ENCODE peak calls at places on chromosomes 6 and 20, in ten cellular contexts. One of them, this sample, is unnamed.

GRCh38 chr6:169393753-169394152 is 140.1 kb upstream of the THBS2 start:
- DNase-seq in foreskin fibroblast: no peak
- DNase-seq in neural progenitor cell: no peak
- DNase-seq in mucosa of descending colon: no peak
- DNase-seq in fibroblast of villous mesenchyme: no peak
- DNase-seq in psoas muscle: no peak
- DNase-seq in dorsolateral prefrontal cortex: no peak
- DNase-seq in ascending aorta: no peak
- DNase-seq in epithelial cell of esophagus: no peak
- DNase-seq in HCT116: no peak
- DNase-seq in this sample: no peak

GRCh38 chr6:138442663-138443062 is 38.6 kb downstream of the HEBP2 start:
- DNase-seq in foreskin fibroblast: no peak
- DNase-seq in neural progenitor cell: no peak
- DNase-seq in mucosa of descending colon: no peak
- DNase-seq in fibroblast of villous mesenchyme: no peak
- DNase-seq in psoas muscle: no peak
- DNase-seq in dorsolateral prefrontal cortex: no peak
- DNase-seq in ascending aorta: no peak
- DNase-seq in epithelial cell of esophagus: peak
- DNase-seq in HCT116: no peak
- DNase-seq in this sample: no peak

GRCh38 chr6:110270166-110270565 is 88.0 kb downstream of the METTL24 start:
- DNase-seq in foreskin fibroblast: no peak
- DNase-seq in neural progenitor cell: peak
- DNase-seq in mucosa of descending colon: no peak
- DNase-seq in fibroblast of villous mesenchyme: no peak
- DNase-seq in psoas muscle: no peak
- DNase-seq in dorsolateral prefrontal cortex: no peak
- DNase-seq in ascending aorta: no peak
- DNase-seq in epithelial cell of esophagus: no peak
- DNase-seq in HCT116: no peak
- DNase-seq in this sample: no peak

GRCh38 chr6:129644567-129645015 is 65.4 kb downstream of the ARHGAP18 start:
- DNase-seq in foreskin fibroblast: peak
- DNase-seq in neural progenitor cell: no peak
- DNase-seq in mucosa of descending colon: no peak
- DNase-seq in fibroblast of villous mesenchyme: peak
- DNase-seq in psoas muscle: no peak
- DNase-seq in dorsolateral prefrontal cortex: no peak
- DNase-seq in ascending aorta: no peak
- DNase-seq in epithelial cell of esophagus: no peak
- DNase-seq in HCT116: peak
- DNase-seq in this sample: peak

GRCh38 chr6:154715449-154715848 is 17.8 kb upstream of the SCAF8 start:
- DNase-seq in foreskin fibroblast: no peak
- DNase-seq in neural progenitor cell: no peak
- DNase-seq in mucosa of descending colon: no peak
- DNase-seq in fibroblast of villous mesenchyme: no peak
- DNase-seq in psoas muscle: no peak
- DNase-seq in dorsolateral prefrontal cortex: no peak
- DNase-seq in ascending aorta: no peak
- DNase-seq in epithelial cell of esophagus: no peak
- DNase-seq in HCT116: no peak
- DNase-seq in this sample: no peak

GRCh38 chr6:77650098-77650663 is 2.7 kb upstream of the MEI4 start:
- DNase-seq in foreskin fibroblast: no peak
- DNase-seq in neural progenitor cell: peak
- DNase-seq in mucosa of descending colon: no peak
- DNase-seq in fibroblast of villous mesenchyme: no peak
- DNase-seq in psoas muscle: peak
- DNase-seq in dorsolateral prefrontal cortex: no peak
- DNase-seq in ascending aorta: no peak
- DNase-seq in epithelial cell of esophagus: no peak
- DNase-seq in HCT116: no peak
- DNase-seq in this sample: peak

GRCh38 chr6:56246941-56247653 is at the start of gene COL21A1:
- DNase-seq in foreskin fibroblast: peak
- DNase-seq in neural progenitor cell: peak
- DNase-seq in mucosa of descending colon: peak
- DNase-seq in fibroblast of villous mesenchyme: peak
- DNase-seq in psoas muscle: peak
- DNase-seq in dorsolateral prefrontal cortex: no peak
- DNase-seq in ascending aorta: peak
- DNase-seq in epithelial cell of esophagus: peak
- DNase-seq in HCT116: no peak
- DNase-seq in this sample: peak

GRCh38 chr20:8353512-8353911 is 221.4 kb downstream of the PLCB1 start:
- DNase-seq in foreskin fibroblast: no peak
- DNase-seq in neural progenitor cell: no peak
- DNase-seq in mucosa of descending colon: no peak
- DNase-seq in fibroblast of villous mesenchyme: no peak
- DNase-seq in psoas muscle: no peak
- DNase-seq in dorsolateral prefrontal cortex: no peak
- DNase-seq in ascending aorta: no peak
- DNase-seq in epithelial cell of esophagus: no peak
- DNase-seq in HCT116: no peak
- DNase-seq in this sample: no peak

GRCh38 chr20:40511478-40511877 is 177.6 kb downstream of the MAFB start:
- DNase-seq in foreskin fibroblast: peak
- DNase-seq in neural progenitor cell: no peak
- DNase-seq in mucosa of descending colon: no peak
- DNase-seq in fibroblast of villous mesenchyme: no peak
- DNase-seq in psoas muscle: peak
- DNase-seq in dorsolateral prefrontal cortex: no peak
- DNase-seq in ascending aorta: no peak
- DNase-seq in epithelial cell of esophagus: peak
- DNase-seq in HCT116: no peak
- DNase-seq in this sample: peak

GRCh38 chr20:35093245-35093884 is 758 bp upstream of the TRPC4AP start:
- DNase-seq in foreskin fibroblast: peak
- DNase-seq in neural progenitor cell: no peak
- DNase-seq in mucosa of descending colon: no peak
- DNase-seq in fibroblast of villous mesenchyme: peak
- DNase-seq in psoas muscle: no peak
- DNase-seq in dorsolateral prefrontal cortex: no peak
- DNase-seq in ascending aorta: no peak
- DNase-seq in epithelial cell of esophagus: peak
- DNase-seq in HCT116: no peak
- DNase-seq in this sample: peak

GRCh38 chr6:148915889-148916288 is 169.1 kb downstream of the UST start:
- DNase-seq in foreskin fibroblast: no peak
- DNase-seq in neural progenitor cell: peak
- DNase-seq in mucosa of descending colon: no peak
- DNase-seq in fibroblast of villous mesenchyme: no peak
- DNase-seq in psoas muscle: no peak
- DNase-seq in dorsolateral prefrontal cortex: no peak
- DNase-seq in ascending aorta: no peak
- DNase-seq in epithelial cell of esophagus: no peak
- DNase-seq in HCT116: no peak
- DNase-seq in this sample: no peak

GRCh38 chr20:5118220-5119142 is 1.3 kb downstream of the PCNA start:
- DNase-seq in foreskin fibroblast: no peak
- DNase-seq in neural progenitor cell: peak
- DNase-seq in mucosa of descending colon: no peak
- DNase-seq in fibroblast of villous mesenchyme: no peak
- DNase-seq in psoas muscle: no peak
- DNase-seq in dorsolateral prefrontal cortex: no peak
- DNase-seq in ascending aorta: no peak
- DNase-seq in epithelial cell of esophagus: no peak
- DNase-seq in HCT116: no peak
- DNase-seq in this sample: no peak

DNA sequence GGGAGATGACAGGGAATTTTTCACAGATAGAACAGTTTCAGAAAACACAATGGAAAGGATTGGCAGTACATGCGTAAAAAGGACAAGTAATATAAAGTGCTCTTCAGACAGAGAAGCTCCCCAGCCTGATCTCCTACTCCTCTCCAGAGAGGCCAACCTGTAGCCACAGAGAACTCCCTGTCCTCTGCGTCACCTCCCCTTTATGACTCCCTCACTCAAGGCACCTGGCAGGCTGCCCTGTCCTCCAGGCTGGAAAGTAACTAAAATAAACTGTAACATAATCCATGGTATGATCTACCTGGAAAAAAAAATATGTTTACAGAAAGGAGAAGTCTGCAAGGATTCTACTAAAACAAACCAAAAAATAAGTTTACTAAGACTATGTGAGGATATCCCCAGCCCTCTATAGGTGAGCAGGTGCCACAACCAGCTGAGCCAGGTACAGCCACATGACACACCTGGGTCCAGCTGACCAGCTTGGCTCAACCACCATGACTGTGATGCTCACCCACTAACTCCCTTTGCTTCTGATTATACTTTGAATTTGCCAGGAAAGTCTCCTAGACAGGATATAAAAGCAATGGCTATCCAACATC is 29.2 kb downstream of the MBOAT1 start:
- DNase-seq in foreskin fibroblast: peak
- DNase-seq in neural progenitor cell: no peak
- DNase-seq in mucosa of descending colon: peak
- DNase-seq in fibroblast of villous mesenchyme: no peak
- DNase-seq in psoas muscle: no peak
- DNase-seq in dorsolateral prefrontal cortex: no peak
- DNase-seq in ascending aorta: no peak
- DNase-seq in epithelial cell of esophagus: peak
- DNase-seq in HCT116: no peak
- DNase-seq in this sample: no peak
- TF ChIP-seq CTCF in foreskin fibroblast: no peak
- TF ChIP-seq CTCF in neural progenitor cell: no peak
- TF ChIP-seq CTCF in mucosa of descending colon: no peak
- TF ChIP-seq CTCF in fibroblast of villous mesenchyme: no peak
- TF ChIP-seq CTCF in psoas muscle: no peak
- TF ChIP-seq CTCF in dorsolateral prefrontal cortex: no peak
- TF ChIP-seq CTCF in ascending aorta: no peak
- TF ChIP-seq CTCF in epithelial cell of esophagus: peak
- TF ChIP-seq CTCF in HCT116: peak
- TF ChIP-seq CTCF in this sample: no peak

DNA sequence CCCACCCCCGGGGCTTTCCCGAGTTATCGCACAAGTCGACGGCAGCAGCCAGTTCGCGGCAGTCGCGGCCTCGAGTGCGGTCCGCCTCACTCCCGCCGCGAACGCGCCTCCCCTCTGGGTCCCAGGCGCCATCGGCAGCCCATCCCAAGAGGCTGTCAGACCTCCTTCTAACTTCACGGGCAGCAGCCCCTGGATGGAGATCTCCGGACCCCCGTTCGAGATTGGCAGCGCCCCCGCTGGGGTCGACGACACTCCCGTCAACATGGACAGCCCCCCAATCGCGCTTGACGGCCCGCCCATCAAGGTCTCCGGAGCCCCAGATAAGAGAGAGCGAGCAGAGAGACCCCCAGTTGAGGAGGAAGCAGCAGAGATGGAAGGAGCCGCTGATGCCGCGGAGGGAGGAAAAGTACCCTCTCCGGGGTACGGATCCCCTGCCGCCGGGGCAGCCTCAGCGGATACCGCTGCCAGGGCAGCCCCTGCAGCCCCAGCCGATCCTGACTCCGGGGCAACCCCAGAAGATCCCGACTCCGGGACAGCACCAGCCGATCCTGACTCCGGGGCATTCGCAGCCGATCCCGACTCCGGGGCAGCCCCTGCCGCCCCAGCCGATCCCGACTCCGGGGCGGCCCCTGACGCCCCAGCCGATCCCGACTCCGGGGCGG is 1.6 kb downstream of the GNAS start:
- DNase-seq in foreskin fibroblast: no peak
- DNase-seq in neural progenitor cell: peak
- DNase-seq in mucosa of descending colon: no peak
- DNase-seq in fibroblast of villous mesenchyme: no peak
- DNase-seq in psoas muscle: no peak
- DNase-seq in dorsolateral prefrontal cortex: no peak
- DNase-seq in ascending aorta: no peak
- DNase-seq in epithelial cell of esophagus: no peak
- DNase-seq in HCT116: no peak
- DNase-seq in this sample: no peak
- H3K4me3 ChIP-seq in foreskin fibroblast: peak
- H3K4me3 ChIP-seq in neural progenitor cell: peak
- H3K4me3 ChIP-seq in mucosa of descending colon: no peak
- H3K4me3 ChIP-seq in fibroblast of villous mesenchyme: no peak
- H3K4me3 ChIP-seq in psoas muscle: peak
- H3K4me3 ChIP-seq in dorsolateral prefrontal cortex: no peak
- H3K4me3 ChIP-seq in ascending aorta: peak
- H3K4me3 ChIP-seq in epithelial cell of esophagus: no peak
- H3K4me3 ChIP-seq in HCT116: no peak
- H3K4me3 ChIP-seq in this sample: peak

DNA sequence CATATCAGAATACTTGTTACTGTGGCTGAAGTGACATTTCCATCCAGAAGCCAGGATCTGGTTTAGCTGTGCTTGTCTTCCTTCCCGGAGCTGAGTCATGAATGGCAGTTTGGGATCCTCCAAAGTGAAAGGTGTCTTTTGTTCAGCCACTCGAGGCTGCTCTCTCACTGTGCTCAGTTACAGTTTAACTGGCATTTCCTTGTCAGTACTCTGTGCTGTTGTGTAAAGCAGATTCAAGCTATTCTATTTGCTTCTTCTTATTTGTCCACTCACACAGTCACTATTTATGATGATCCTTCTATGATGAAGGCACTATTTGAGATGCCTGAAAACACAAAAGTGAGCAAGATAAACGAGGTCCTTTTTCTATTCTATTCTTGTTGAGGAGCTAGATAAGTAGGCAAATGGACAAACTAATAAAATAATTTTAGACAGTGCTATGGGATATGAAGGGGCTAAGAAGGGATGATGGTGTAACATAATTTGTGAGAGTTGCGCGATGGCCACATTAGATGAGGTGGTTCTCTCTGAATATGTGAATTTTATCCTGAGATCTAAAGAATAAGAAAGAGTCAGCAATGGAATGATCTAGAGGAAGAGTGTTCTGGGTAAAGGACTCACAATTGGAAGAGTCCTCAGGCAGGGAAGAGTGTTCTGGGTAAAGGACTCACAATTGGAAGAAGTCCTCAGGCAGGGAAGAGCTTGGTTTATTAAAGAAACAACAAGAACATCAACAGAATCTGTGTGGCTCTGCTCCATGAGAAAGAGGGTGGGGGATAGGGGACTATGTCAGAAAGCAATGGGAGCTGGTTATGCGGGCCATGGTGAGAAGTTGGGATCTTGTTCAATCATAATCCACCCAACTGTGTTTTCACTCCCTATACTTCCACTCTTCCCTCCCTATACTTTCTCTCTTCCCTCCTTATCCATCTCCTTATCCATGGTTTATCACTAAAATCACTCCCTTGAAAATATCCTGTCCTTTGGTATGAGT is 40.1 kb downstream of the CYP24A1 start:
- DNase-seq in foreskin fibroblast: peak
- DNase-seq in neural progenitor cell: peak
- DNase-seq in mucosa of descending colon: no peak
- DNase-seq in fibroblast of villous mesenchyme: peak
- DNase-seq in psoas muscle: no peak
- DNase-seq in dorsolateral prefrontal cortex: no peak
- DNase-seq in ascending aorta: no peak
- DNase-seq in epithelial cell of esophagus: peak
- DNase-seq in HCT116: peak
- DNase-seq in this sample: peak
- TF ChIP-seq CTCF in foreskin fibroblast: no peak
- TF ChIP-seq CTCF in neural progenitor cell: no peak
- TF ChIP-seq CTCF in mucosa of descending colon: no peak
- TF ChIP-seq CTCF in fibroblast of villous mesenchyme: no peak
- TF ChIP-seq CTCF in psoas muscle: no peak
- TF ChIP-seq CTCF in dorsolateral prefrontal cortex: no peak
- TF ChIP-seq CTCF in ascending aorta: no peak
- TF ChIP-seq CTCF in epithelial cell of esophagus: no peak
- TF ChIP-seq CTCF in HCT116: no peak
- TF ChIP-seq CTCF in this sample: no peak

GRCh38 chr6:144331610-144332009 is 46.5 kb downstream of the UTRN start:
- DNase-seq in foreskin fibroblast: peak
- DNase-seq in neural progenitor cell: no peak
- DNase-seq in mucosa of descending colon: no peak
- DNase-seq in fibroblast of villous mesenchyme: peak
- DNase-seq in psoas muscle: no peak
- DNase-seq in dorsolateral prefrontal cortex: no peak
- DNase-seq in ascending aorta: no peak
- DNase-seq in epithelial cell of esophagus: peak
- DNase-seq in HCT116: no peak
- DNase-seq in this sample: peak
- H3K4me3 ChIP-seq in foreskin fibroblast: no peak
- H3K4me3 ChIP-seq in neural progenitor cell: no peak
- H3K4me3 ChIP-seq in mucosa of descending colon: no peak
- H3K4me3 ChIP-seq in fibroblast of villous mesenchyme: no peak
- H3K4me3 ChIP-seq in psoas muscle: peak
- H3K4me3 ChIP-seq in dorsolateral prefrontal cortex: no peak
- H3K4me3 ChIP-seq in ascending aorta: no peak
- H3K4me3 ChIP-seq in epithelial cell of esophagus: peak
- H3K4me3 ChIP-seq in HCT116: no peak
- H3K4me3 ChIP-seq in this sample: no peak

This sample was measured in cardiac fibroblast.